ENCODE peak calls at places on chromosomes 6 and 20, in nine cellular contexts. H is NCI-H1105 treated with DMSO at 0.1 percent for 48 hours; J is GF-D8; N is germinal center; T is fibroblast of lung; I is activated T-cell treated with anti-CD3 and anti-CD28 coated beads for 4 hours; R is posterior cingulate gyrus; C is NCI-H345; S is effector memory CD8-positive, alpha-beta T cell. U is an unnamed sample.
A peak's percentile ranks its signal among the peaks of the same experiment; 100 is the strongest.

GRCh38 chr20:42152570-42152969 is 534.4 kb upstream of the CHD6 start:
- DNase-seq in N (no peak), J (no peak), C (no peak), H (no peak), S (no peak), T (no peak), I (no peak), R (no peak), U (no peak)

GRCh38 chr20:45016089-45016641 is 49.9 kb downstream of the STK4 start:
- DNase-seq in S (no peak), I (no peak), R (no peak), T (no peak), N (no peak), J (no peak), H (no peak), C (no peak), U (no peak)

GRCh38 chr6:137202078-137202477 is 17.1 kb downstream of the IFNGR1 start:
- DNase-seq in T (no peak), H (no peak), C (no peak), N (no peak), I (no peak), R (peak; percentile 95), S (no peak), J (no peak), U (no peak)

GRCh38 chr6:13813011-13813410 is 1.3 kb downstream of the MCUR1 start:
- DNase-seq in H (no peak), R (no peak), S (no peak), N (no peak), T (no peak), I (no peak), J (no peak), C (no peak), U (no peak)

GRCh38 chr20:1505361-1505760 is 14.1 kb upstream of the SIRPB2 start:
- DNase-seq in N (no peak), T (no peak), C (no peak), H (no peak), S (no peak), R (no peak), J (no peak), I (no peak), U (no peak)

GRCh38 chr6:140071115-140071514 is 696.7 kb upstream of the CITED2 start:
- DNase-seq in S (no peak), C (no peak), I (no peak), R (no peak), H (peak; percentile 68), T (peak; percentile 95), J (no peak), N (no peak), U (peak; percentile 88)

GRCh38 chr6:44217332-44218143 is 812 bp downstream of the MYMX start:
- DNase-seq in R (peak; percentile 88), C (no peak), H (no peak), S (no peak), T (peak; percentile 14), J (no peak), I (no peak), N (no peak), U (no peak)

GRCh38 chr20:1905009-1905408 is 9.8 kb downstream of the SIRPA start:
- DNase-seq in H (no peak), R (peak; percentile 61), C (no peak), N (no peak), J (no peak), T (no peak), I (no peak), S (no peak), U (no peak)

GRCh38 chr6:7673063-7673536 is 52.8 kb upstream of the BMP6 start:
- DNase-seq in T (peak; percentile 47), R (no peak), H (no peak), J (no peak), S (no peak), N (no peak), I (no peak), C (no peak), U (peak; percentile 46)

GRCh38 chr20:15236812-15237211 is 899.4 kb upstream of the FLRT3 start:
- DNase-seq in C (no peak), T (peak; percentile 33), I (no peak), H (no peak), J (no peak), S (no peak), N (peak; percentile 49), R (peak; percentile 56), U (peak; percentile 31)

GRCh38 chr6:111157412-111157811 is 70.1 kb downstream of the SLC16A10 start:
- DNase-seq in N (no peak), I (no peak), T (no peak), H (no peak), R (no peak), S (no peak), J (no peak), C (no peak), U (no peak)

GRCh38 chr6:44664716-44665115 is 277.2 kb downstream of the CDC5L start:
- DNase-seq in R (no peak), T (no peak), C (no peak), J (no peak), N (no peak), H (peak; percentile 38), S (no peak), I (no peak), U (no peak)